ENCODE peak calls at places on chromosomes 7 and 10, in nine cellular contexts. One of them, this sample, is unnamed.

GRCh38 chr7:151207315-151207714 is 3.0 kb downstream of the H2BK1 start:
- DNase-seq in mesothelial cell of epicardium: no peak
- DNase-seq in anterior cingulate cortex: no peak
- DNase-seq in Kasumi-1: no peak
- DNase-seq in endothelial cell: no peak
- DNase-seq in GM19239: no peak
- DNase-seq in hepatic stellate cell: no peak
- DNase-seq in NCI-H345: no peak
- DNase-seq in sciatic nerve: no peak
- DNase-seq in this sample: no peak

GRCh38 chr10:126199221-126199998 is 188.9 kb downstream of the ADAM12 start:
- DNase-seq in mesothelial cell of epicardium: no peak
- DNase-seq in anterior cingulate cortex: no peak
- DNase-seq in Kasumi-1: no peak
- DNase-seq in endothelial cell: no peak
- DNase-seq in GM19239: no peak
- DNase-seq in hepatic stellate cell: peak
- DNase-seq in NCI-H345: no peak
- DNase-seq in sciatic nerve: no peak
- DNase-seq in this sample: no peak

GRCh38 chr7:90404777-90405176 is 1.5 kb downstream of the CLDN12 start:
- DNase-seq in mesothelial cell of epicardium: no peak
- DNase-seq in anterior cingulate cortex: no peak
- DNase-seq in Kasumi-1: no peak
- DNase-seq in endothelial cell: no peak
- DNase-seq in GM19239: no peak
- DNase-seq in hepatic stellate cell: no peak
- DNase-seq in NCI-H345: no peak
- DNase-seq in sciatic nerve: no peak
- DNase-seq in this sample: no peak

GRCh38 chr7:146216371-146217041 is 99.9 kb downstream of the CNTNAP2 start:
- DNase-seq in mesothelial cell of epicardium: no peak
- DNase-seq in anterior cingulate cortex: no peak
- DNase-seq in Kasumi-1: no peak
- DNase-seq in endothelial cell: no peak
- DNase-seq in GM19239: no peak
- DNase-seq in hepatic stellate cell: no peak
- DNase-seq in NCI-H345: no peak
- DNase-seq in sciatic nerve: no peak
- DNase-seq in this sample: no peak

GRCh38 chr10:13703101-13703818 is 116.5 kb downstream of the PRPF18 start:
- DNase-seq in mesothelial cell of epicardium: no peak
- DNase-seq in anterior cingulate cortex: no peak
- DNase-seq in Kasumi-1: no peak
- DNase-seq in endothelial cell: no peak
- DNase-seq in GM19239: no peak
- DNase-seq in hepatic stellate cell: no peak
- DNase-seq in NCI-H345: no peak
- DNase-seq in sciatic nerve: no peak
- DNase-seq in this sample: no peak

GRCh38 chr7:150962743-150963399 is 15.2 kb downstream of the KCNH2 start:
- DNase-seq in mesothelial cell of epicardium: no peak
- DNase-seq in anterior cingulate cortex: no peak
- DNase-seq in Kasumi-1: peak
- DNase-seq in endothelial cell: peak
- DNase-seq in GM19239: peak
- DNase-seq in hepatic stellate cell: peak
- DNase-seq in NCI-H345: peak
- DNase-seq in sciatic nerve: no peak
- DNase-seq in this sample: peak

GRCh38 chr10:128047991-128048826 is 78.0 kb downstream of the MKI67 start:
- DNase-seq in mesothelial cell of epicardium: no peak
- DNase-seq in anterior cingulate cortex: no peak
- DNase-seq in Kasumi-1: peak
- DNase-seq in endothelial cell: no peak
- DNase-seq in GM19239: no peak
- DNase-seq in hepatic stellate cell: no peak
- DNase-seq in NCI-H345: no peak
- DNase-seq in sciatic nerve: no peak
- DNase-seq in this sample: peak

GRCh38 chr10:110865804-110866482 is 5.8 kb upstream of the PDCD4 start:
- DNase-seq in mesothelial cell of epicardium: no peak
- DNase-seq in anterior cingulate cortex: no peak
- DNase-seq in Kasumi-1: no peak
- DNase-seq in endothelial cell: no peak
- DNase-seq in GM19239: no peak
- DNase-seq in hepatic stellate cell: no peak
- DNase-seq in NCI-H345: no peak
- DNase-seq in sciatic nerve: no peak
- DNase-seq in this sample: no peak

GRCh38 chr7:131591674-131592328 is 35.4 kb upstream of the PODXL start:
- DNase-seq in mesothelial cell of epicardium: no peak
- DNase-seq in anterior cingulate cortex: no peak
- DNase-seq in Kasumi-1: peak
- DNase-seq in endothelial cell: no peak
- DNase-seq in GM19239: no peak
- DNase-seq in hepatic stellate cell: no peak
- DNase-seq in NCI-H345: no peak
- DNase-seq in sciatic nerve: no peak
- DNase-seq in this sample: no peak

GRCh38 chr10:62853710-62854109 is 37.5 kb upstream of the EGR2 start:
- DNase-seq in mesothelial cell of epicardium: no peak
- DNase-seq in anterior cingulate cortex: no peak
- DNase-seq in Kasumi-1: peak
- DNase-seq in endothelial cell: no peak
- DNase-seq in GM19239: no peak
- DNase-seq in hepatic stellate cell: no peak
- DNase-seq in NCI-H345: no peak
- DNase-seq in sciatic nerve: no peak
- DNase-seq in this sample: no peak

GRCh38 chr7:19026888-19027287 is 90.5 kb downstream of the TWIST1 start:
- DNase-seq in mesothelial cell of epicardium: no peak
- DNase-seq in anterior cingulate cortex: no peak
- DNase-seq in Kasumi-1: no peak
- DNase-seq in endothelial cell: no peak
- DNase-seq in GM19239: no peak
- DNase-seq in hepatic stellate cell: no peak
- DNase-seq in NCI-H345: no peak
- DNase-seq in sciatic nerve: no peak
- DNase-seq in this sample: no peak

GRCh38 chr7:192701-193536 is 548 bp downstream of the FAM20C start:
- DNase-seq in mesothelial cell of epicardium: no peak
- DNase-seq in anterior cingulate cortex: no peak
- DNase-seq in Kasumi-1: no peak
- DNase-seq in endothelial cell: no peak
- DNase-seq in GM19239: no peak
- DNase-seq in hepatic stellate cell: peak
- DNase-seq in NCI-H345: no peak
- DNase-seq in sciatic nerve: no peak
- DNase-seq in this sample: no peak

GRCh38 chr10:72080042-72081035 is 8.0 kb downstream of the SPOCK2 start:
- DNase-seq in mesothelial cell of epicardium: no peak
- DNase-seq in anterior cingulate cortex: no peak
- DNase-seq in Kasumi-1: no peak
- DNase-seq in endothelial cell: no peak
- DNase-seq in GM19239: no peak
- DNase-seq in hepatic stellate cell: no peak
- DNase-seq in NCI-H345: no peak
- DNase-seq in sciatic nerve: no peak
- DNase-seq in this sample: no peak